ENCODE peak calls at places on chromosomes 12 and 14, in five cellular contexts. Q is OCI-LY7, K is HCT116, E is GM23248, T is MM.1S. A is an unnamed sample.

GRCh38 chr14:24982472-24983155 is 67.3 kb downstream of the STXBP6 start:
- DNase-seq in Q (no peak), K (no peak), E (peak; percentile 47), T (no peak), A (no peak)

GRCh38 chr12:16473610-16474326 is 126.3 kb downstream of the MGST1 start:
- DNase-seq in Q (no peak), K (no peak), E (peak; percentile 52), T (no peak), A (no peak)

GRCh38 chr14:103284574-103285467 is 49.2 kb upstream of the EIF5 start:
- DNase-seq in Q (no peak), K (no peak), E (peak; percentile 53), T (no peak), A (no peak)

GRCh38 chr14:68781161-68782021 is 11.5 kb downstream of the ZFP36L1 start:
- DNase-seq in Q (peak; percentile 39), K (no peak), E (no peak), T (no peak), A (no peak)

GRCh38 chr12:130589391-130590317 is 126.4 kb downstream of the RIMBP2 start:
- DNase-seq in Q (no peak), K (no peak), E (no peak), T (peak; percentile 5), A (no peak)

GRCh38 chr12:120367924-120368788 is 808 bp downstream of the MSI1 start:
- DNase-seq in Q (no peak), K (no peak), E (peak; percentile 41), T (no peak), A (peak; percentile 44)

GRCh38 chr12:65122661-65123060 is 1.6 kb upstream of the WIF1 start:
- DNase-seq in Q (no peak), K (no peak), E (no peak), T (no peak), A (peak; percentile 20)

GRCh38 chr14:99078426-99078825 is 193.6 kb downstream of the BCL11B start:
- DNase-seq in Q (no peak), K (no peak), E (no peak), T (no peak), A (no peak)

GRCh38 chr12:59322473-59322872 is 273.4 kb upstream of the SLC16A7 start:
- DNase-seq in Q (no peak), K (no peak), E (no peak), T (no peak), A (no peak)

GRCh38 chr12:77122236-77122635 is 56.9 kb upstream of the E2F7 start:
- DNase-seq in Q (no peak), K (peak; percentile 57), E (peak; percentile 98), T (no peak), A (no peak)

GRCh38 chr14:65847065-65847847 is 434.7 kb downstream of the FUT8 start:
- DNase-seq in Q (peak; percentile 47), K (no peak), E (no peak), T (peak; percentile 28), A (no peak)

GRCh38 chr14:54257424-54257823 is 139.4 kb upstream of the CDKN3 start:
- DNase-seq in Q (no peak), K (no peak), E (no peak), T (no peak), A (peak; percentile 95)

GRCh38 chr12:45427042-45427441 is 211.1 kb downstream of the ANO6 start:
- DNase-seq in Q (no peak), K (no peak), E (no peak), T (no peak), A (no peak)

GRCh38 chr14:63435838-63436237 is 107.3 kb downstream of the PPP2R5E start:
- DNase-seq in Q (peak; percentile 54), K (no peak), E (peak; percentile 78), T (no peak), A (no peak)

GRCh38 chr12:132067182-132067581 is 76.9 kb downstream of the DDX51 start:
- DNase-seq in Q (no peak), K (no peak), E (no peak), T (no peak), A (no peak)

GRCh38 chr12:127245009-127245408 is 1022.0 kb upstream of the TMEM132C start:
- DNase-seq in Q (no peak), K (no peak), E (peak; percentile 55), T (no peak), A (no peak)

GRCh38 chr14:72907886-72908285 is 14.0 kb upstream of the DPF3 start:
- DNase-seq in Q (no peak), K (no peak), E (peak; percentile 81), T (no peak), A (no peak)

GRCh38 chr12:92582466-92582865 is 120.3 kb upstream of the PLEKHG7 start:
- DNase-seq in Q (no peak), K (no peak), E (no peak), T (no peak), A (no peak)

GRCh38 chr14:104291123-104292000 is 153.0 kb downstream of the KIF26A start:
- DNase-seq in Q (no peak), K (no peak), E (no peak), T (no peak), A (peak; percentile 69)

GRCh38 chr12:93094988-93095737 is 166.1 kb upstream of the EEA1 start:
- DNase-seq in Q (peak; percentile 4), K (no peak), E (no peak), T (peak; percentile 93), A (no peak)

GRCh38 chr12:49027846-49028245 is 9.3 kb upstream of the PRKAG1 start:
- DNase-seq in Q (no peak), K (no peak), E (no peak), T (no peak), A (no peak)
- H4K20me1 ChIP-seq in Q (no peaks in the 10 kb centered on the region), K (no peaks in the 10 kb centered on the region), E (no peaks in the 10 kb centered on the region), T (no peaks in the 10 kb centered on the region), A (peaks cover 7% of the 10 kb centered on the region)

GRCh38 chr14:101078105-101078891 is 174.8 kb upstream of the RTL1 start:
- DNase-seq in Q (no peak), K (no peak), E (no peak), T (no peak), A (no peak)

GRCh38 chr14:101078892-101079221 is 175.3 kb upstream of the RTL1 start:
- DNase-seq in Q (no peak), K (no peak), E (no peak), T (no peak), A (no peak)

GRCh38 chr14:101076451-101077220 is 173.1 kb upstream of the RTL1 start:
- DNase-seq in Q (no peak), K (no peak), E (no peak), T (no peak), A (no peak)

GRCh38 chr14:101075801-101076413 is 172.4 kb upstream of the RTL1 start:
- DNase-seq in Q (no peak), K (no peak), E (no peak), T (no peak), A (no peak)

GRCh38 chr14:101077511-101078074 is 174.1 kb upstream of the RTL1 start:
- DNase-seq in Q (no peak), K (no peak), E (peak; percentile 67), T (no peak), A (peak; percentile 53)
- H3K4me3 ChIP-seq in Q (no peak overlapping the region), K (no peak overlapping the region), E (peak overlapping the region; percentile 56), T (no peak overlapping the region), A (peak overlapping the region; percentile 36)

DNA sequence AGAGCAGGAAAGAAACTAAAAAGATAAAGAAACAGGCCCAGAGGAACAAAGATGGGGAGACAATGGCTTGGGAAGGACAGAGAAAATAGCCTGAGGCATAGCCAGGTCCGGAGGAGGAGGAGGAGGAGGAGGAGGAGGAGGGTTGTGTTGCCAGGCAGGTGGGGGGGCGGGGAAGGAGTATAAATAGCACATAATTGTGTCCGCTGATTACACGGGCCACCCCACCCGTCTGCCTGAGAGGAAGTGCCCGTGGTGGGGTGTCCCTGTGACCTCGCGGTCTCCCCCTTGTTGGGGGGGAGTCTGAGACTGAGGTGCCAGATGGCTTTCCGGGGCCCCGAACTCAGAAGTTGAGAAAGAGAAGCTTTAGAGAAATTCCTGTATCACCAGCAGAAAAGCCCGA is 1.8 kb upstream of the SP7 start:
- DNase-seq in Q (no peak), K (no peak), E (no peak), T (no peak), A (no peak)
- TF ChIP-seq EZH2phosphoT487 in Q (no peak), K (no peak), E (no peak), T (no peak), A (no peak)

GRCh38 chr14:101980251-101980650 is 15.9 kb downstream of the DYNC1H1 start:
- DNase-seq in Q (no peak), K (no peak), E (no peak), T (no peak), A (no peak)

GRCh38 chr14:101985957-101986356 is 21.6 kb downstream of the DYNC1H1 start:
- DNase-seq in Q (no peak), K (no peak), E (no peak), T (no peak), A (no peak)

GRCh38 chr14:101980700-101981099 is 16.3 kb downstream of the DYNC1H1 start:
- DNase-seq in Q (peak; percentile 51), K (peak; percentile 73), E (peak; percentile 99), T (no peak), A (no peak)

GRCh38 chr14:101979666-101980065 is 15.3 kb downstream of the DYNC1H1 start:
- DNase-seq in Q (no peak), K (no peak), E (no peak), T (no peak), A (no peak)

GRCh38 chr14:101982621-101983020 is 18.2 kb downstream of the DYNC1H1 start:
- DNase-seq in Q (no peak), K (no peak), E (no peak), T (no peak), A (no peak)
- H4K20me1 ChIP-seq in Q (no peaks in the 10 kb centered on the region), K (no peaks in the 10 kb centered on the region), E (no peaks in the 10 kb centered on the region), T (no peaks in the 10 kb centered on the region), A (peaks cover 22% of the 10 kb centered on the region)

DNA sequence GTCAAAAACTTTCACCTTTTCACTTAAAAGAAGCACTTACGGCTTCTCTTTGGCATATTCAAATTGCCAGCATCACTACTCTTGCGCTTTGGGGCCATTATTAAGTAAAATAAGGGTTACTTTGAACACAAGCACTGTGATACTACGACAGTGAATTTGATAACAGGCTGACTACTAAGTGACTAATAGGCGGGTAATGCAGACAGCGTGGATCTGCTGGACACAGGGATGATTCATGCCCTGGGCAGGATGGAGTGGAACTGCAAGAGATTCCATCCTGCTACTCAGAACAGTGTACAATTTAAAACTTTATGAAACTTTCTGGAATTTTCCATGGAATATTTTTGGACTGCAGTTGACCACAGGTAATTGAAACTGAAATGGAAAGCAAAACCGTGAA is 45.9 kb downstream of the YEATS4 start:
- DNase-seq in Q (no peak), K (peak; percentile 84), E (peak; percentile 97), T (no peak), A (no peak)
- H3K4me3 ChIP-seq in Q (no peak overlapping the region), K (no peak overlapping the region), E (peak overlapping the region; percentile 44), T (no peak overlapping the region), A (no peak overlapping the region)

GRCh38 chr14:105292810-105293711 is 7.7 kb downstream of the BRF1 start:
- DNase-seq in Q (no peak), K (no peak), E (no peak), T (no peak), A (no peak)

GRCh38 chr14:105290598-105291356 is 10.0 kb downstream of the BRF1 start:
- DNase-seq in Q (no peak), K (no peak), E (no peak), T (no peak), A (peak; percentile 44)

GRCh38 chr14:105299654-105300541 is 903 bp downstream of the BRF1 start:
- DNase-seq in Q (no peak), K (no peak), E (peak; percentile 71), T (no peak), A (no peak)

DNA sequence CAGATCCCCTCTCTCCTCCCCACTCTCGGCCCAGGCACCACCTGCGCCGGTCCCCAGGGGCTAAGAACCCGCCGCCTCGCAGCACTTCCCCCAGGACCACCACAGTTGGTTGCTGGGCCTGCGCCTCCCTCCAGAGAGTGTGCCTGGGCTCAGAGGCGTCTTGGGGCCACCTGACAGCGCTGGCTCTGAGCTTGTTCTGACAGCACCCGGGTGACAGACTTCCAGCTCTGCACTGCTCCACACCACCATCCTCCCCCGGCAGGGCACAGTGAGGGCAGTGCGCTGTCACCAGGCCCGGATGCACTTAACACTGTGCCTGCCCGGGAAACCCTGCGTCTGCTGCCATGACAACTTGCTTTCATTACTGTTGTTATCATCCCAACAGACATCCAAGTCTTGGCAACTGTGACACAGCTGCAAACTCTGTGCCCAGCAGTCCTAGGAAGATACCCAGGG is 6.6 kb downstream of the BRF1 start:
- DNase-seq in Q (peak; percentile 71), K (no peak), E (peak; percentile 63), T (no peak), A (peak; percentile 16)
- TF ChIP-seq EZH2phosphoT487 in Q (no peak), K (no peak), E (no peak), T (no peak), A (no peak)

A was measured in neural progenitor cell.